ENCODE peak calls at places on chromosomes 3 and 15, in four cellular contexts. One of them, this sample, is unnamed.

GRCh38 chr3:97969541-97969940 is 2.7 kb downstream of the RIOX2 start:
- DNase-seq in CD8-positive, alpha-beta T cell: no peak
- DNase-seq in breast epithelium: no peak
- DNase-seq in bronchial epithelial cell: no peak
- DNase-seq in this sample: no peak

GRCh38 chr3:135038191-135038590 is 243.1 kb downstream of the EPHB1 start:
- DNase-seq in breast epithelium: no peak
- DNase-seq in bronchial epithelial cell: no peak
- DNase-seq in CD8-positive, alpha-beta T cell: no peak
- DNase-seq in this sample: no peak

GRCh38 chr15:90241343-90242192 is 7.6 kb downstream of the GDPGP1 start:
- DNase-seq in bronchial epithelial cell: no peak
- DNase-seq in CD8-positive, alpha-beta T cell: no peak
- DNase-seq in breast epithelium: no peak
- DNase-seq in this sample: no peak

GRCh38 chr3:98701276-98701675 is 61.9 kb upstream of the ST3GAL6 start:
- DNase-seq in breast epithelium: no peak
- DNase-seq in bronchial epithelial cell: no peak
- DNase-seq in CD8-positive, alpha-beta T cell: no peak
- DNase-seq in this sample: no peak

GRCh38 chr15:95138604-95139270 is 907.4 kb downstream of the MCTP2 start:
- DNase-seq in bronchial epithelial cell: no peak
- DNase-seq in breast epithelium: no peak
- DNase-seq in CD8-positive, alpha-beta T cell: no peak
- DNase-seq in this sample: no peak

GRCh38 chr3:111989061-111989678 is 9.6 kb upstream of the TAGLN3 start:
- DNase-seq in breast epithelium: no peak
- DNase-seq in CD8-positive, alpha-beta T cell: no peak
- DNase-seq in bronchial epithelial cell: peak
- DNase-seq in this sample: no peak

GRCh38 chr3:32913790-32914446 is 37.5 kb upstream of the CCR4 start:
- DNase-seq in bronchial epithelial cell: peak
- DNase-seq in CD8-positive, alpha-beta T cell: no peak
- DNase-seq in breast epithelium: peak
- DNase-seq in this sample: peak

GRCh38 chr3:13671536-13672233 is 122.8 kb downstream of the FBLN2 start:
- DNase-seq in CD8-positive, alpha-beta T cell: no peak
- DNase-seq in breast epithelium: no peak
- DNase-seq in bronchial epithelial cell: no peak
- DNase-seq in this sample: no peak

GRCh38 chr15:41513282-41514227 is at the start of gene LTK:
- DNase-seq in breast epithelium: no peak
- DNase-seq in bronchial epithelial cell: peak
- DNase-seq in CD8-positive, alpha-beta T cell: peak
- DNase-seq in this sample: no peak

GRCh38 chr15:41510728-41511127 is 2.9 kb downstream of the LTK start:
- DNase-seq in bronchial epithelial cell: no peak
- DNase-seq in CD8-positive, alpha-beta T cell: no peak
- DNase-seq in breast epithelium: no peak
- DNase-seq in this sample: no peak

GRCh38 chr15:41511331-41512077 is 2.1 kb downstream of the LTK start:
- DNase-seq in bronchial epithelial cell: no peak
- DNase-seq in breast epithelium: no peak
- DNase-seq in CD8-positive, alpha-beta T cell: no peak
- DNase-seq in this sample: no peak

GRCh38 chr15:41512512-41513281 is 930 bp downstream of the LTK start:
- DNase-seq in CD8-positive, alpha-beta T cell: peak
- DNase-seq in bronchial epithelial cell: no peak
- DNase-seq in breast epithelium: no peak
- DNase-seq in this sample: no peak

DNA sequence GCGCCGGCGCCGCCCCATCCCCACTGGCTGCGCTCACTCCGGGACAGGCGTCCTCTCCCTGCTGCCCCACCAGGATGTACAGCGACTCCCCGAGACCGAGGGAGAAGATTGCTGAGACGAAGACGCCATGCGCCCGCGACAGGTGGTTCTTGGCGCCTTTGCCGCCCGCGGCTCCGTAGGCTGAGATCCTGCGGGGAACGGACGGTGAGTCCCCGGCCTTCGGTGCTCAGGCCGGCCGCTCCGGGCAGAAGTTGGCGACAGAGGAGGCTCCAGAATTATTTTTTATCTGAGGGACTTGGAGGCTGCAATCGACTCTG is 1.6 kb downstream of the LTK start:
- DNase-seq in bronchial epithelial cell: no peak
- DNase-seq in breast epithelium: no peak
- DNase-seq in CD8-positive, alpha-beta T cell: no peak
- DNase-seq in this sample: no peak
- TF ChIP-seq CTCF in bronchial epithelial cell: no peak
- TF ChIP-seq CTCF in breast epithelium: no peak
- TF ChIP-seq CTCF in CD8-positive, alpha-beta T cell: no peak
- TF ChIP-seq CTCF in this sample: no peak

GRCh38 chr3:57670543-57670942 is 22.3 kb downstream of the DENND6A start:
- DNase-seq in breast epithelium: no peak
- DNase-seq in bronchial epithelial cell: no peak
- DNase-seq in CD8-positive, alpha-beta T cell: no peak
- DNase-seq in this sample: no peak
- H3K4me3 ChIP-seq in breast epithelium: no peak
- H3K4me3 ChIP-seq in bronchial epithelial cell: no peak
- H3K4me3 ChIP-seq in CD8-positive, alpha-beta T cell: no peak
- H3K4me3 ChIP-seq in this sample: no peak

DNA sequence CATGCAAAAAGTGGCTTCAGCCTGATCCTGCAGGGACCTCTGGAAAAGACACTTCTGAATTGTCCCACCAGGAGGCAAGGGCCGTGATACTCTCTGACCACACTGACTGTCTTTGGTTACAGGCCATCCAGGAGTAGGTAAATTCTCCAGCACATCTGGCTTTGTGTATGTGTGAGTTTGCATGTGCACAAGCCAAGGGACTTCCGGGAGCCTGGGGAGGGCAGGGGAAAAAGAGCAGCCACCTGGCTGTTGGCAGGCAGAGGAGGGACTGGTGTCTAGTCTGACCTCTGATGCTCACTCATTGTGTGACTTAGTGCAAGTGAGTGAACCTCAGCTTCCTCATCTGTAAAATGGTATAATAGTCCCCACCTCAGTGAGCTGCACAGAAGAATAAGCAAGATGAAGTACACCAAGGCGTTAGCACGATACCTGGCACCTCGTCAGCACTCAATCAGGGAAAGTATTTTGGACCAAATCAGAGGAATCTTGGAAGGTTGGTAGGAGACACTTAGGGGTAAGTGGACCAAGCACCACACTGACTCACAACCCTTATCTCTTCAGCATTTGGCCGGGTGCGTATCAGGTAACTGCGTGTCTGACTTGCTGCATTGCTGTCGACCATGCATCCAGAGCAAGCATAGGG is 19.1 kb downstream of the KLHL6 start:
- DNase-seq in breast epithelium: no peak
- DNase-seq in bronchial epithelial cell: no peak
- DNase-seq in CD8-positive, alpha-beta T cell: no peak
- DNase-seq in this sample: no peak
- TF ChIP-seq CTCF in breast epithelium: no peak
- TF ChIP-seq CTCF in bronchial epithelial cell: no peak
- TF ChIP-seq CTCF in CD8-positive, alpha-beta T cell: no peak
- TF ChIP-seq CTCF in this sample: no peak

GRCh38 chr3:197575362-197575761 is 19.6 kb upstream of the BDH1 start:
- DNase-seq in breast epithelium: no peak
- DNase-seq in CD8-positive, alpha-beta T cell: no peak
- DNase-seq in bronchial epithelial cell: peak
- DNase-seq in this sample: no peak
- H3K4me3 ChIP-seq in breast epithelium: no peak
- H3K4me3 ChIP-seq in CD8-positive, alpha-beta T cell: no peak
- H3K4me3 ChIP-seq in bronchial epithelial cell: no peak
- H3K4me3 ChIP-seq in this sample: no peak

DNA sequence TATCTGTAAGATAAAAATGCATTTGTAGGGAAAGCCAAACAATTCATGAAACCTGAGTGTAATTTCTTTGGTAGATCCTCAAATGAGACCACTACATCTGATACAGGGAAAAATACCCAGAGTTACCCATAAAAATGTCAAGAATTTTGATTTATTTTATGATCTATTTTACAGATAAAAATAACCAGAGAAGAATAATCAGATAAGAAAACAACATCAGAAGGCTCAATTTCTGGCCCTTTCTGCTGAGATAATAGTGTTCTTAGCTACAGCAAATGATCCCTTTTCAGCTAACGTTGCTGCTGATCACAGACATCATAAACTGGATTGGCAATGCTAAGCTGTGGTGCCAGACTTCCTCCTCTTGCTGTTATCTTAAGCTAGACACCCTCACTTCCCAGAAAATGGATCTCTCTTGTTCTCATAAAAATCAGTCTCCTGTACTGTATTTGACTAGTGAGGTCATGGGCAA is 21.3 kb upstream of the TMEM108 start:
- DNase-seq in breast epithelium: no peak
- DNase-seq in bronchial epithelial cell: no peak
- DNase-seq in CD8-positive, alpha-beta T cell: no peak
- DNase-seq in this sample: peak
- TF ChIP-seq CTCF in breast epithelium: no peak
- TF ChIP-seq CTCF in bronchial epithelial cell: no peak
- TF ChIP-seq CTCF in CD8-positive, alpha-beta T cell: no peak
- TF ChIP-seq CTCF in this sample: no peak

GRCh38 chr3:195441476-195441970 is 1.3 kb downstream of the ACAP2 start:
- DNase-seq in bronchial epithelial cell: no peak
- DNase-seq in CD8-positive, alpha-beta T cell: no peak
- DNase-seq in breast epithelium: no peak
- DNase-seq in this sample: peak

GRCh38 chr3:195441971-195442572 is 748 bp downstream of the ACAP2 start:
- DNase-seq in bronchial epithelial cell: peak
- DNase-seq in breast epithelium: peak
- DNase-seq in CD8-positive, alpha-beta T cell: peak
- DNase-seq in this sample: no peak

GRCh38 chr3:195441051-195441450 is 1.8 kb downstream of the ACAP2 start:
- DNase-seq in bronchial epithelial cell: no peak
- DNase-seq in CD8-positive, alpha-beta T cell: no peak
- DNase-seq in breast epithelium: no peak
- DNase-seq in this sample: no peak

GRCh38 chr3:195438371-195438770 is 4.4 kb downstream of the ACAP2 start:
- DNase-seq in bronchial epithelial cell: peak
- DNase-seq in breast epithelium: no peak
- DNase-seq in CD8-positive, alpha-beta T cell: no peak
- DNase-seq in this sample: peak

DNA sequence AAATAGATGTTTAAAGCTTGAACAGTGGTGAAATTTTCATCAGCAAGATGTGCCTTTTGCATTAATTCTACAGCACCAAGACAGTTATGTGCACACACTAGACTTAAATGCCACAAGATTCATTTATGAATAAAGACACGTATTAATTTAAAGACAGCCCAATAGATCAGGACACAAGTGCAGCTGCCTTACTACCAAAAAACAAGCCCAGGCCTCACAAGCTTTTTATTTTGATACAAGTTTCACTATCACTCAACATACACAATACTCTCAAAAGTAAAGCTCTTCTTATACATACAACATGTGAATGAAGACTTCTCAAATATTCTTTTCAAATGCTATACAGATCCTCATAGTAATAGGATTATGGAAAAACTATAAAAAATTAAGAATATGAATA is 2.4 kb downstream of the ACAP2 start:
- DNase-seq in bronchial epithelial cell: no peak
- DNase-seq in breast epithelium: no peak
- DNase-seq in CD8-positive, alpha-beta T cell: no peak
- DNase-seq in this sample: no peak
- H3K4me3 ChIP-seq in bronchial epithelial cell: no peak
- H3K4me3 ChIP-seq in breast epithelium: no peak
- H3K4me3 ChIP-seq in CD8-positive, alpha-beta T cell: no peak
- H3K4me3 ChIP-seq in this sample: no peak

GRCh38 chr3:119104031-119104430 is 41.9 kb upstream of the TEX55 start:
- DNase-seq in bronchial epithelial cell: no peak
- DNase-seq in breast epithelium: no peak
- DNase-seq in CD8-positive, alpha-beta T cell: no peak
- DNase-seq in this sample: no peak

GRCh38 chr3:119099785-119100184 is 46.2 kb upstream of the TEX55 start:
- DNase-seq in bronchial epithelial cell: peak
- DNase-seq in CD8-positive, alpha-beta T cell: no peak
- DNase-seq in breast epithelium: no peak
- DNase-seq in this sample: no peak

GRCh38 chr3:119098006-119098405 is 48.0 kb upstream of the TEX55 start:
- DNase-seq in bronchial epithelial cell: no peak
- DNase-seq in CD8-positive, alpha-beta T cell: no peak
- DNase-seq in breast epithelium: no peak
- DNase-seq in this sample: no peak

GRCh38 chr3:119098620-119099222 is 47.2 kb upstream of the TEX55 start:
- DNase-seq in breast epithelium: no peak
- DNase-seq in CD8-positive, alpha-beta T cell: peak
- DNase-seq in bronchial epithelial cell: peak
- DNase-seq in this sample: no peak
- TF ChIP-seq CTCF in breast epithelium: peak
- TF ChIP-seq CTCF in CD8-positive, alpha-beta T cell: peak
- TF ChIP-seq CTCF in bronchial epithelial cell: peak
- TF ChIP-seq CTCF in this sample: peak

DNA sequence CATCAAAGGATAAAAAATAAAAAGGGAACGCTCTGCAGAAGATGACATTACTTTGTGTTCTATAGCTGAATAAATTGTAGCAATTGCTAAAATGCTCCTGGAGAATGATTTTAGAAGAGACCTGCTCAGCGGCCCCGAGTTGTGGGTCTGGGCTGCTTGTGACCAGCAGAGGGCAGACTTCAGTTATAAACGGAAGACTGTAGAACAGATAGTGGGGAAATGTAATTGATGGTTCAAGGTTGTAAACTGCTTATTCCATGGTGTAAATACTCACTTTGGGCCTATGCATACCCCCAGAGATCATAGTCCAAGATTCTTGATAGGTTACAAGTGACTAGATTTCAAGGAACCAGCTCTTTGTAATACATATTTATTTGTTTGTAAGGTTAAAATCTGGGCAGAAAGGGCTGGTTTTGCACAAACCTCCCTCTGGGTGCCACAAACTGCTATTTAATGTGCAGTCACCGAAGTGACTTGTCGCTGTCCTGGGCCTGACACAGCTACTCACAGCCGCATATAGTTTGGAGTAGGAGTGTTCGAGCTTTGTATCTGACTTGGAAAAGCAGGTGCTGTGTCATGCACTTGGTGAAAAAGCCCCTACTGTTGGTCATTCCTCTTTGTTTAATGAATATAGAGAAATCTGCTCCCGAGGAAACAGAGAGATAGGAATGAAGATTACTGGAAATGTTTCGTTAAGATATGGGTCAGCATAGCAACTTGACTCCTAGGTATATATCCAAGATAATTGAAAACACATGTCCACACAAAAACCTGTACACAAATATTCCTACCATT is 34.7 kb upstream of the NDUFB4 start:
- DNase-seq in bronchial epithelial cell: peak
- DNase-seq in breast epithelium: peak
- DNase-seq in CD8-positive, alpha-beta T cell: peak
- DNase-seq in this sample: no peak
- H3K4me3 ChIP-seq in bronchial epithelial cell: no peak
- H3K4me3 ChIP-seq in breast epithelium: no peak
- H3K4me3 ChIP-seq in CD8-positive, alpha-beta T cell: no peak
- H3K4me3 ChIP-seq in this sample: no peak

This sample was measured in LNCaP clone FGC.